ENCODE peak calls at places on chromosomes 4 and X, in five cellular contexts. One of them, this sample, is unnamed.

GRCh38 chr4:61866357-61867030 is 666.4 kb downstream of the ADGRL3 start:
- DNase-seq in midbrain: no peak
- DNase-seq in mucosa of descending colon: no peak
- DNase-seq in activated T-cell treated with anti-CD3 and anti-CD28 coated beads, Interleukin-2, amount 50 U/mL, for 72 hours: no peak
- DNase-seq in AML-193: no peak
- DNase-seq in this sample: no peak

GRCh38 chrX:108090474-108091265 is 672 bp downstream of the PSMD10 start:
- DNase-seq in midbrain: no peak
- DNase-seq in mucosa of descending colon: no peak
- DNase-seq in activated T-cell treated with anti-CD3 and anti-CD28 coated beads, Interleukin-2, amount 50 U/mL, for 72 hours: no peak
- DNase-seq in AML-193: no peak
- DNase-seq in this sample: no peak

GRCh38 chr4:141575884-141576283 is 60.5 kb upstream of the IL15 start:
- DNase-seq in midbrain: no peak
- DNase-seq in mucosa of descending colon: no peak
- DNase-seq in activated T-cell treated with anti-CD3 and anti-CD28 coated beads, Interleukin-2, amount 50 U/mL, for 72 hours: no peak
- DNase-seq in AML-193: no peak
- DNase-seq in this sample: no peak

GRCh38 chr4:87819281-87819919 is 13.4 kb upstream of the MEPE start:
- DNase-seq in midbrain: no peak
- DNase-seq in mucosa of descending colon: no peak
- DNase-seq in activated T-cell treated with anti-CD3 and anti-CD28 coated beads, Interleukin-2, amount 50 U/mL, for 72 hours: no peak
- DNase-seq in AML-193: no peak
- DNase-seq in this sample: no peak

GRCh38 chrX:154419688-154420401 is 8.5 kb downstream of the TAFAZZIN start:
- DNase-seq in midbrain: no peak
- DNase-seq in mucosa of descending colon: no peak
- DNase-seq in activated T-cell treated with anti-CD3 and anti-CD28 coated beads, Interleukin-2, amount 50 U/mL, for 72 hours: no peak
- DNase-seq in AML-193: no peak
- DNase-seq in this sample: no peak

GRCh38 chr4:6892190-6892908 is 17.3 kb upstream of the TBC1D14 start:
- DNase-seq in midbrain: peak
- DNase-seq in mucosa of descending colon: peak
- DNase-seq in activated T-cell treated with anti-CD3 and anti-CD28 coated beads, Interleukin-2, amount 50 U/mL, for 72 hours: peak
- DNase-seq in AML-193: peak
- DNase-seq in this sample: no peak

GRCh38 chrX:116318672-116319071 is 117.7 kb upstream of the SLC6A14 start:
- DNase-seq in midbrain: no peak
- DNase-seq in mucosa of descending colon: no peak
- DNase-seq in activated T-cell treated with anti-CD3 and anti-CD28 coated beads, Interleukin-2, amount 50 U/mL, for 72 hours: no peak
- DNase-seq in AML-193: no peak
- DNase-seq in this sample: no peak

GRCh38 chr4:53122280-53123116 is 243.4 kb downstream of the SCFD2 start:
- DNase-seq in midbrain: no peak
- DNase-seq in mucosa of descending colon: no peak
- DNase-seq in activated T-cell treated with anti-CD3 and anti-CD28 coated beads, Interleukin-2, amount 50 U/mL, for 72 hours: no peak
- DNase-seq in AML-193: no peak
- DNase-seq in this sample: no peak

GRCh38 chr4:96035727-96036126 is 195.8 kb downstream of the PDHA2 start:
- DNase-seq in midbrain: peak
- DNase-seq in mucosa of descending colon: no peak
- DNase-seq in activated T-cell treated with anti-CD3 and anti-CD28 coated beads, Interleukin-2, amount 50 U/mL, for 72 hours: no peak
- DNase-seq in AML-193: peak
- DNase-seq in this sample: no peak

GRCh38 chr4:121697626-121698025 is 846 bp upstream of the ANXA5 start:
- DNase-seq in midbrain: no peak
- DNase-seq in mucosa of descending colon: no peak
- DNase-seq in activated T-cell treated with anti-CD3 and anti-CD28 coated beads, Interleukin-2, amount 50 U/mL, for 72 hours: no peak
- DNase-seq in AML-193: no peak
- DNase-seq in this sample: no peak

GRCh38 chr4:1398686-1399507 is 7.3 kb downstream of the NKX1-1 start:
- DNase-seq in midbrain: no peak
- DNase-seq in mucosa of descending colon: peak
- DNase-seq in activated T-cell treated with anti-CD3 and anti-CD28 coated beads, Interleukin-2, amount 50 U/mL, for 72 hours: no peak
- DNase-seq in AML-193: no peak
- DNase-seq in this sample: no peak

GRCh38 chr4:55635760-55636621 is at the start of gene NMU:
- DNase-seq in midbrain: no peak
- DNase-seq in mucosa of descending colon: peak
- DNase-seq in activated T-cell treated with anti-CD3 and anti-CD28 coated beads, Interleukin-2, amount 50 U/mL, for 72 hours: peak
- DNase-seq in AML-193: no peak
- DNase-seq in this sample: no peak